ENCODE peak calls at places on chromosomes 6 and 20, in eight cellular contexts. I is CD4-positive, alpha-beta memory T cell; M is kidney glomerular epithelial cell; V is hypothalamus; R is ELR; X is NCI-H524; T is D341Med; E is NT2/D1. A is an unnamed sample.

GRCh38 chr6:35342258-35343091 is at the start of gene PPARD:
- DNase-seq in I (peak), M (peak), V (peak), R (peak), X (peak), T (peak), E (peak), A (peak)

GRCh38 chr6:118260833-118261232 is 287.3 kb upstream of the PLN start:
- DNase-seq in I (no peak), M (no peak), V (no peak), R (no peak), X (no peak), T (no peak), E (no peak), A (no peak)

GRCh38 chr6:112416885-112417284 is 69.8 kb downstream of the RFPL4B start:
- DNase-seq in I (no peak), M (no peak), V (no peak), R (no peak), X (no peak), T (no peak), E (no peak), A (no peak)

GRCh38 chr6:105324386-105325000 is 78.4 kb downstream of the PREP start:
- DNase-seq in I (no peak), M (peak), V (no peak), R (peak), X (peak), T (no peak), E (no peak), A (peak)

GRCh38 chr6:16769986-16770376 is 8.7 kb upstream of the ATXN1 start:
- DNase-seq in I (no peak), M (peak), V (no peak), R (peak), X (no peak), T (no peak), E (no peak), A (peak)

GRCh38 chr6:166908812-166909211 is 47.5 kb downstream of the RNASET2 start:
- DNase-seq in I (no peak), M (no peak), V (no peak), R (no peak), X (no peak), T (no peak), E (no peak), A (no peak)

GRCh38 chr20:2865630-2866029 is 7.7 kb upstream of the PTPRA start:
- DNase-seq in I (no peak), M (no peak), V (no peak), R (no peak), X (no peak), T (no peak), E (no peak), A (no peak)

GRCh38 chr6:80956898-80957297 is 795.6 kb downstream of the TENT5A start:
- DNase-seq in I (no peak), M (no peak), V (no peak), R (no peak), X (no peak), T (no peak), E (no peak), A (no peak)

GRCh38 chr6:50062051-50062450 is 12.3 kb upstream of the DEFB112 start:
- DNase-seq in I (no peak), M (no peak), V (no peak), R (peak), X (no peak), T (peak), E (peak), A (no peak)

GRCh38 chr20:433300-433975 is 25.3 kb downstream of the RBCK1 start:
- DNase-seq in I (peak), M (peak), V (no peak), R (peak), X (no peak), T (no peak), E (no peak), A (no peak)

GRCh38 chr20:63178445-63178818 is 37.5 kb downstream of the YTHDF1 start:
- DNase-seq in I (no peak), M (no peak), V (no peak), R (no peak), X (peak), T (peak), E (peak), A (no peak)

GRCh38 chr6:133289733-133290306 is 48.7 kb downstream of the EYA4 start:
- DNase-seq in I (no peak), M (no peak), V (no peak), R (no peak), X (no peak), T (no peak), E (no peak), A (no peak)

GRCh38 chr20:10924628-10925266 is 250.9 kb upstream of the JAG1 start:
- DNase-seq in I (no peak), M (peak), V (no peak), R (peak), X (no peak), T (no peak), E (no peak), A (peak)

GRCh38 chr6:128712898-128713297 is 170.0 kb upstream of the LAMA2 start:
- DNase-seq in I (no peak), M (no peak), V (no peak), R (no peak), X (no peak), T (no peak), E (no peak), A (no peak)

GRCh38 chr6:105120570-105120969 is 59.2 kb downstream of the POPDC3 start:
- DNase-seq in I (no peak), M (no peak), V (no peak), R (peak), X (no peak), T (no peak), E (no peak), A (no peak)

GRCh38 chr20:32449057-32449889 is 91.1 kb downstream of the ASXL1 start:
- DNase-seq in I (no peak), M (no peak), V (no peak), R (no peak), X (no peak), T (no peak), E (no peak), A (no peak)

GRCh38 chr6:41894366-41895299 is 542 bp downstream of the USP49 start:
- DNase-seq in I (no peak), M (no peak), V (peak), R (peak), X (peak), T (peak), E (peak), A (peak)

GRCh38 chr6:164085552-164086325 is 671.2 kb downstream of the QKI start:
- DNase-seq in I (no peak), M (no peak), V (peak), R (no peak), X (no peak), T (no peak), E (peak), A (peak)

GRCh38 chr6:133368664-133369063 is 127.5 kb downstream of the EYA4 start:
- DNase-seq in I (no peak), M (no peak), V (no peak), R (no peak), X (no peak), T (no peak), E (no peak), A (no peak)

GRCh38 chr6:104477569-104477968 is 382.1 kb downstream of the HACE1 start:
- DNase-seq in I (no peak), M (no peak), V (no peak), R (no peak), X (no peak), T (no peak), E (no peak), A (no peak)

GRCh38 chr6:1129141-1129540 is 182.8 kb upstream of the FOXQ1 start:
- DNase-seq in I (no peak), M (no peak), V (no peak), R (no peak), X (no peak), T (peak), E (no peak), A (no peak)

GRCh38 chr6:26332408-26332807 is 32.6 kb upstream of the BTN3A2 start:
- DNase-seq in I (no peak), M (no peak), V (no peak), R (peak), X (peak), T (no peak), E (no peak), A (no peak)